ENCODE peak calls at places on chromosomes 4 and X, in ten cellular contexts. C is OCI-LY7, V is HS-5, P is left lung, G is activated T-cell treated with anti-CD3 and anti-CD28 coated beads for 1 hour, J is nucleus accumbens, Z is Calu3, H is heart left ventricle, D is ACHN, E is GM03348. R is an unnamed sample.

GRCh38 chrX:107000013-107000515 is at the start of gene MORC4:
- DNase-seq in C (peak; percentile 80), V (peak; percentile 33), P (peak; percentile 82), G (peak; percentile 20), J (peak; percentile 57), Z (peak; percentile 89), H (peak; percentile 72), D (peak; percentile 68), E (peak; percentile 80), R (peak; percentile 9)

GRCh38 chr4:185771696-185772390 is 40.2 kb downstream of the SORBS2 start:
- DNase-seq in C (no peak), V (no peak), P (no peak), G (no peak), J (no peak), Z (no peak), H (no peak), D (no peak), E (peak; percentile 74), R (no peak)

GRCh38 chr4:146567396-146567795 is 45.7 kb upstream of the SLC10A7 start:
- DNase-seq in C (no peak), V (peak; percentile 25), P (no peak), G (no peak), J (no peak), Z (no peak), H (no peak), D (no peak), E (no peak), R (no peak)

GRCh38 chr4:94534401-94535312 is 82.9 kb downstream of the PDLIM5 start:
- DNase-seq in C (no peak), V (no peak), P (no peak), G (no peak), J (no peak), Z (no peak), H (no peak), D (no peak), E (no peak), R (no peak)

GRCh38 chr4:127856485-127857447 is 23.9 kb upstream of the PLK4 start:
- DNase-seq in C (no peak), V (peak; percentile 68), P (no peak), G (no peak), J (no peak), Z (peak; percentile 25), H (no peak), D (peak; percentile 48), E (peak; percentile 76), R (no peak)

GRCh38 chr4:113584407-113585150 is 177.0 kb downstream of the CAMK2D start:
- DNase-seq in C (no peak), V (no peak), P (no peak), G (no peak), J (no peak), Z (no peak), H (peak; percentile 36), D (peak; percentile 25), E (peak; percentile 24), R (no peak)

GRCh38 chr4:182113774-182114173 is 129.4 kb upstream of the TENM3 start:
- DNase-seq in C (no peak), V (no peak), P (no peak), G (no peak), J (no peak), Z (no peak), H (no peak), D (no peak), E (peak; percentile 50), R (no peak)

GRCh38 chr4:154045086-154045485 is 256.2 kb upstream of the SFRP2 start:
- DNase-seq in C (no peak), V (no peak), P (no peak), G (no peak), J (no peak), Z (no peak), H (no peak), D (no peak), E (peak; percentile 61), R (no peak)

GRCh38 chr4:76738081-76738931 is 159.6 kb downstream of the SOWAHB start:
- DNase-seq in C (no peak), V (no peak), P (no peak), G (no peak), J (no peak), Z (no peak), H (peak; percentile 59), D (no peak), E (peak; percentile 87), R (no peak)

GRCh38 chrX:17414057-17414658 is 39.2 kb downstream of the NHS start:
- DNase-seq in C (no peak), V (no peak), P (no peak), G (no peak), J (peak; percentile 0), Z (no peak), H (no peak), D (no peak), E (no peak), R (no peak)

GRCh38 chr4:176791591-176792347 is 953 bp downstream of the VEGFC start:
- DNase-seq in C (no peak), V (no peak), P (no peak), G (no peak), J (no peak), Z (peak; percentile 7), H (peak; percentile 24), D (peak; percentile 63), E (peak; percentile 58), R (no peak)

GRCh38 chr4:78237360-78237759 is 180.2 kb downstream of the FRAS1 start:
- DNase-seq in C (no peak), V (no peak), P (no peak), G (no peak), J (peak; percentile 5), Z (no peak), H (no peak), D (no peak), E (no peak), R (no peak)

GRCh38 chrX:13764765-13765164 is 30.2 kb downstream of the OFD1 start:
- DNase-seq in C (no peak), V (no peak), P (no peak), G (no peak), J (peak; percentile 15), Z (no peak), H (peak; percentile 28), D (no peak), E (no peak), R (no peak)

GRCh38 chr4:4361883-4362282 is 25.0 kb upstream of the NSG1 start:
- DNase-seq in C (peak; percentile 36), V (no peak), P (no peak), G (no peak), J (no peak), Z (no peak), H (no peak), D (no peak), E (no peak), R (no peak)

GRCh38 chr4:147059064-147059731 is 113.5 kb upstream of the TTC29 start:
- DNase-seq in C (peak; percentile 1), V (no peak), P (no peak), G (no peak), J (no peak), Z (no peak), H (no peak), D (no peak), E (no peak), R (no peak)

GRCh38 chrX:103849558-103849957 is 17.5 kb upstream of the RAB9B start:
- DNase-seq in C (no peak), V (no peak), P (no peak), G (no peak), J (no peak), Z (no peak), H (no peak), D (no peak), E (no peak), R (no peak)

GRCh38 chrX:2439613-2440012 is 61.2 kb downstream of the DHRSX start:
- DNase-seq in C (no peak), V (no peak), P (no peak), G (no peak), J (no peak), Z (no peak), H (no peak), D (no peak), E (no peak), R (no peak)

GRCh38 chr4:98908182-98908581 is 20.8 kb downstream of the EIF4E start:
- DNase-seq in C (no peak), V (no peak), P (no peak), G (no peak), J (no peak), Z (no peak), H (no peak), D (no peak), E (no peak), R (no peak)

GRCh38 chr4:138437263-138437851 is 195.2 kb upstream of the SLC7A11 start:
- DNase-seq in C (no peak), V (no peak), P (no peak), G (no peak), J (no peak), Z (no peak), H (no peak), D (no peak), E (no peak), R (no peak)

GRCh38 chr4:115370490-115370889 is 257.1 kb upstream of the NDST4 start:
- DNase-seq in C (no peak), V (no peak), P (no peak), G (no peak), J (no peak), Z (no peak), H (no peak), D (no peak), E (no peak), R (no peak)

GRCh38 chrX:126448681-126449080 is 103.9 kb downstream of the DCAF12L1 start:
- DNase-seq in C (no peak), V (no peak), P (no peak), G (no peak), J (no peak), Z (no peak), H (no peak), D (no peak), E (no peak), R (no peak)

GRCh38 chrX:153401133-153401764 is at the start of gene PNMA6E:
- DNase-seq in C (no peak), V (no peak), P (no peak), G (no peak), J (no peak), Z (no peak), H (peak; percentile 14), D (no peak), E (no peak), R (no peak)

GRCh38 chr4:140267576-140267975 is 105.9 kb upstream of the SCOC start:
- DNase-seq in C (no peak), V (no peak), P (no peak), G (no peak), J (no peak), Z (peak; percentile 17), H (no peak), D (no peak), E (no peak), R (no peak)

GRCh38 chr4:121176082-121176706 is 12.1 kb upstream of the TNIP3 start:
- DNase-seq in C (no peak), V (no peak), P (no peak), G (no peak), J (no peak), Z (no peak), H (no peak), D (no peak), E (no peak), R (no peak)

GRCh38 chr4:140300271-140300970 is 73.0 kb upstream of the SCOC start:
- DNase-seq in C (no peak), V (no peak), P (no peak), G (no peak), J (no peak), Z (peak; percentile 31), H (no peak), D (peak; percentile 44), E (peak; percentile 46), R (no peak)

GRCh38 chr4:14897217-14897616 is 105.1 kb upstream of the CPEB2 start:
- DNase-seq in C (no peak), V (no peak), P (peak; percentile 60), G (no peak), J (no peak), Z (no peak), H (no peak), D (no peak), E (no peak), R (no peak)

GRCh38 chr4:152117054-152117453 is 356.2 kb upstream of the GATB start:
- DNase-seq in C (no peak), V (no peak), P (no peak), G (no peak), J (no peak), Z (no peak), H (no peak), D (no peak), E (no peak), R (no peak)

GRCh38 chr4:7876096-7876993 is 63.3 kb downstream of the AFAP1 start:
- DNase-seq in C (no peak), V (no peak), P (no peak), G (no peak), J (no peak), Z (no peak), H (no peak), D (no peak), E (peak; percentile 60), R (no peak)

R was measured in naive thymus-derived CD8-positive, alpha-beta T cell.